ENCODE peak calls at places on chromosome 2, in four cellular contexts. K is frontal cortex; V is NCI-H1694 treated with DMSO at 0.1 percent for 48 hours; W is activated CD4-positive, alpha-beta T cell treated with anti-CD3 and anti-CD28 coated beads, Interleukin-2, amount 50 U/mL, for 48 hours. C is an unnamed sample.

GRCh38 chr2:200655918-200656580 is 70.2 kb downstream of the AOX1 start:
- DNase-seq in V (no peak), W (no peak), K (no peak), C (no peak)

GRCh38 chr2:69386376-69386775 is 651 bp downstream of the GFPT1 start:
- DNase-seq in W (peak; percentile 6), K (no peak), V (no peak), C (no peak)

GRCh38 chr2:230865766-230866703 is 1.3 kb downstream of the ITM2C start:
- DNase-seq in W (no peak), V (no peak), K (peak; percentile 67), C (no peak)

GRCh38 chr2:191857406-191857805 is 10.5 kb upstream of the CAVIN2 start:
- DNase-seq in V (no peak), W (no peak), K (no peak), C (no peak)

GRCh38 chr2:187483537-187483936 is 35.5 kb upstream of the CALCRL start:
- DNase-seq in V (no peak), K (no peak), W (no peak), C (no peak)

GRCh38 chr2:218472980-218473379 is 54.1 kb downstream of the VIL1 start:
- DNase-seq in K (no peak), W (no peak), V (no peak), C (no peak)

GRCh38 chr2:79564065-79564464 is 51.2 kb downstream of the CTNNA2 start:
- DNase-seq in K (no peak), V (no peak), W (no peak), C (no peak)

GRCh38 chr2:2270808-2271415 is 60.2 kb downstream of the MYT1L start:
- DNase-seq in W (no peak), K (no peak), V (no peak), C (no peak)

GRCh38 chr2:149733936-149734685 is 146.5 kb upstream of the MMADHC start:
- DNase-seq in W (no peak), K (no peak), V (no peak), C (no peak)

GRCh38 chr2:144086965-144087364 is 433.0 kb downstream of the ZEB2 start:
- DNase-seq in K (no peak), W (no peak), V (no peak), C (no peak)

GRCh38 chr2:86706220-86706619 is 13.9 kb upstream of the RMND5A start:
- DNase-seq in V (no peak), K (no peak), W (no peak), C (no peak)

GRCh38 chr2:3465844-3466481 is 53.4 kb downstream of the ADI1 start:
- DNase-seq in V (no peak), W (no peak), K (no peak), C (no peak)

GRCh38 chr2:229765721-229766120 is 51.4 kb upstream of the DNER start:
- DNase-seq in K (no peak), W (no peak), V (no peak), C (no peak)

GRCh38 chr2:197297772-197298318 is 12.7 kb downstream of the ANKRD44 start:
- DNase-seq in V (no peak), W (no peak), K (no peak), C (no peak)

GRCh38 chr2:145751634-145752033 is 1231.7 kb upstream of the ZEB2 start:
- DNase-seq in W (no peak), V (no peak), K (no peak), C (no peak)

GRCh38 chr2:69975853-69976462 is 14.5 kb upstream of the ASPRV1 start:
- DNase-seq in V (no peak), K (no peak), W (no peak), C (no peak)

GRCh38 chr2:225020157-225020864 is 22.0 kb downstream of the DOCK10 start:
- DNase-seq in K (no peak), W (no peak), V (no peak), C (no peak)

GRCh38 chr2:210676067-210676466 is 119.7 kb downstream of the CPS1 start:
- DNase-seq in V (no peak), W (no peak), K (no peak), C (no peak)

GRCh38 chr2:194095359-194095758 is 1561.7 kb upstream of the SLC39A10 start:
- DNase-seq in V (no peak), K (no peak), W (no peak), C (no peak)

GRCh38 chr2:21104030-21104660 is 19.6 kb upstream of the TDRD15 start:
- DNase-seq in K (no peak), V (no peak), W (no peak), C (no peak)

GRCh38 chr2:12683701-12684100 is 33.0 kb upstream of the TRIB2 start:
- DNase-seq in V (no peak), K (no peak), W (no peak), C (no peak)

GRCh38 chr2:235508371-235509160 is 14.7 kb downstream of the AGAP1 start:
- DNase-seq in K (no peak), W (no peak), V (no peak), C (no peak)

GRCh38 chr2:67625178-67625577 is 228.0 kb downstream of the ETAA1 start:
- DNase-seq in W (no peak), K (no peak), V (no peak), C (no peak)

GRCh38 chr2:234189786-234190185 is 139.3 kb downstream of the SPP2 start:
- DNase-seq in V (no peak), W (no peak), K (no peak), C (no peak)

GRCh38 chr2:239466046-239466754 is 65.4 kb upstream of the HDAC4 start:
- DNase-seq in V (no peak), W (no peak), K (no peak), C (no peak)

GRCh38 chr2:128291844-128292598 is 26.6 kb downstream of the HS6ST1 start:
- DNase-seq in W (no peak), V (no peak), K (no peak), C (no peak)

GRCh38 chr2:174012347-174013309 is 47.5 kb upstream of the SP3 start:
- DNase-seq in W (peak; percentile 27), K (peak; percentile 49), V (no peak), C (no peak)

GRCh38 chr2:183740241-183740640 is 616.0 kb downstream of the NUP35 start:
- DNase-seq in V (no peak), K (no peak), W (no peak), C (no peak)

GRCh38 chr2:43084699-43085091 is 141.7 kb downstream of the ZFP36L2 start:
- DNase-seq in V (no peak), K (no peak), W (no peak), C (no peak)

GRCh38 chr2:180523629-180524340 is 456.6 kb upstream of the UBE2E3 start:
- DNase-seq in K (no peak), V (no peak), W (no peak), C (no peak)

GRCh38 chr2:222969491-222969890 is 82.5 kb upstream of the KCNE4 start:
- DNase-seq in K (no peak), W (no peak), V (no peak), C (no peak)

GRCh38 chr2:237696471-237696870 is 69.1 kb downstream of the LRRFIP1 start:
- DNase-seq in K (no peak), V (no peak), W (peak; percentile 63), C (no peak)

GRCh38 chr2:85827879-85828569 is 60.8 kb downstream of the ST3GAL5 start:
- DNase-seq in V (no peak), K (no peak), W (no peak), C (no peak)

GRCh38 chr2:178863856-178864620 is 56.8 kb upstream of the TTN start:
- DNase-seq in W (no peak), K (no peak), V (peak; percentile 79), C (no peak)

GRCh38 chr2:221467610-221468009 is 104.5 kb downstream of the EPHA4 start:
- DNase-seq in W (no peak), V (no peak), K (no peak), C (no peak)

C was measured in progenitor cell of endocrine pancreas.